ENCODE peak calls at places on chromosomes 11 and 22, in nine cellular contexts. V, N, R, T, Q, U, D, B and Z are unnamed samples. For H3K4me1, the result is how much of the 10 kb centered on the place peaks cover.

GRCh38 chr22:23709107-23709506 is 18.3 kb downstream of the RGL4 start:
- DNase-seq in R (no peak), V (no peak), Q (no peak), N (no peak), T (no peak), D (no peak), B (no peak), U (no peak), Z (no peak)

GRCh38 chr11:13679768-13680167 is 11.3 kb downstream of the FAR1 start:
- DNase-seq in T (no peak), B (no peak), R (no peak), N (no peak), U (no peak), Q (no peak), D (no peak), V (no peak), Z (no peak)

GRCh38 chr11:130223291-130223971 is 63.8 kb downstream of the ST14 start:
- DNase-seq in D (no peak), U (no peak), V (no peak), R (no peak), Q (no peak), T (no peak), N (no peak), B (no peak), Z (no peak)

GRCh38 chr11:44789466-44789865 is 62.7 kb downstream of the TSPAN18 start:
- DNase-seq in V (no peak), D (no peak), R (no peak), N (no peak), B (no peak), T (no peak), U (no peak), Q (no peak), Z (no peak)

GRCh38 chr11:126341760-126342161 is 13.7 kb upstream of the ST3GAL4 start:
- DNase-seq in R (no peak), T (no peak), U (no peak), V (no peak), N (no peak), B (no peak), D (no peak), Q (no peak), Z (no peak)

GRCh38 chr11:73113426-73113825 is 28.7 kb downstream of the FCHSD2 start:
- DNase-seq in R (no peak), D (no peak), Q (no peak), U (no peak), V (no peak), T (no peak), N (no peak), B (no peak), Z (no peak)

GRCh38 chr22:24367841-24368240 is 59.6 kb upstream of the ADORA2A start:
- DNase-seq in T (no peak), V (no peak), R (no peak), D (no peak), Q (no peak), B (no peak), U (no peak), N (no peak), Z (no peak)

GRCh38 chr11:8102296-8102915 is 21.4 kb downstream of the TUB start:
- DNase-seq in D (no peak), N (no peak), Q (no peak), T (no peak), R (no peak), B (no peak), U (no peak), V (no peak), Z (no peak)

GRCh38 chr22:47734511-47734910 is 972.1 kb downstream of the TBC1D22A start:
- DNase-seq in T (no peak), Q (no peak), U (no peak), V (no peak), R (no peak), B (no peak), D (no peak), N (no peak), Z (no peak)

GRCh38 chr22:25508161-25508560 is 56.3 kb upstream of the GRK3 start:
- DNase-seq in U (no peak), D (no peak), B (no peak), R (no peak), T (no peak), Q (no peak), V (no peak), N (no peak), Z (no peak)

GRCh38 chr11:84476581-84476980 is 1150.6 kb downstream of the DLG2 start:
- DNase-seq in Q (no peak), N (no peak), R (no peak), U (no peak), V (no peak), B (no peak), T (peak), D (no peak), Z (no peak)

GRCh38 chr11:16178273-16178672 is 178.1 kb downstream of the SOX6 start:
- DNase-seq in U (no peak), Q (no peak), B (no peak), R (no peak), N (no peak), T (no peak), D (no peak), V (no peak), Z (no peak)

GRCh38 chr11:890794-891600 is 19.6 kb downstream of the CHID1 start:
- DNase-seq in N (no peak), R (no peak), Q (no peak), D (no peak), B (no peak), T (peak), V (no peak), U (no peak), Z (no peak)

GRCh38 chr22:37448521-37449150 is 21.4 kb upstream of the ELFN2 start:
- DNase-seq in B (no peak), R (no peak), T (no peak), Q (no peak), U (no peak), D (no peak), N (no peak), V (no peak), Z (no peak)

GRCh38 chr11:57493507-57494503 is 21.7 kb downstream of the SLC43A1 start:
- DNase-seq in T (peak), V (peak), Q (peak), U (peak), N (no peak), B (peak), D (peak), R (peak), Z (no peak)

GRCh38 chr11:29272019-29272654 is 744.7 kb downstream of the KCNA4 start:
- DNase-seq in B (no peak), T (no peak), R (no peak), N (no peak), U (no peak), Q (no peak), D (no peak), V (peak), Z (no peak)

GRCh38 chr22:43995057-43995685 is 28.9 kb upstream of the PARVB start:
- DNase-seq in R (no peak), Q (no peak), B (no peak), V (no peak), T (no peak), D (no peak), U (no peak), N (no peak), Z (no peak)
- H3K4me3 ChIP-seq in R (no peak), Q (no peak), B (no peak), V (no peak), T (no peak), D (peak), U (no peak), N (no peak), Z (no peak)

DNA sequence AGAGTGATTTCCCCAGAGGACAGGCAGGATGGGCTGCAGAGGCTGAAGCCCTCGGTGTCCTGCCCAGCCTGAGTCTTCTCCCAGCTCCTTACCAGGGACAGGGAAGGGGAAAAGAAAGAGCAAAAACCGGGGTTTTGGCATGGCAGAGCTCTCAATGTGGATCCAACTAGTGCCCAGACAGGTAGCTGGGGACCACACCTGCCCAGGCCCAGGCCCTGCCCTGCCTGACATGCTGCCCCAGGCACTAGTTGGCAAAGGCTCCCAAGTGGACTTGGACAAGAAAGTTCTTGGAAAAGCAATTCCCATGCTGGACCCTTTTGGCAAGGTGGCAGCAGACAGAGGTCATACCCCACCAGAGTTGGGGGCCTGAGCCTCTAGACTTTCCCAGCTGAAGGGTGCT is 31.1 kb downstream of the NECTIN1 start:
- DNase-seq in R (no peak), U (no peak), T (no peak), V (no peak), B (no peak), D (no peak), Q (no peak), N (no peak), Z (no peak)
- H3K4me1 ChIP-seq in R (under half), U (half or more), T (half or more), V (under half), B (under half), D (under half), Q (under half), N (under half), Z (under half)

DNA sequence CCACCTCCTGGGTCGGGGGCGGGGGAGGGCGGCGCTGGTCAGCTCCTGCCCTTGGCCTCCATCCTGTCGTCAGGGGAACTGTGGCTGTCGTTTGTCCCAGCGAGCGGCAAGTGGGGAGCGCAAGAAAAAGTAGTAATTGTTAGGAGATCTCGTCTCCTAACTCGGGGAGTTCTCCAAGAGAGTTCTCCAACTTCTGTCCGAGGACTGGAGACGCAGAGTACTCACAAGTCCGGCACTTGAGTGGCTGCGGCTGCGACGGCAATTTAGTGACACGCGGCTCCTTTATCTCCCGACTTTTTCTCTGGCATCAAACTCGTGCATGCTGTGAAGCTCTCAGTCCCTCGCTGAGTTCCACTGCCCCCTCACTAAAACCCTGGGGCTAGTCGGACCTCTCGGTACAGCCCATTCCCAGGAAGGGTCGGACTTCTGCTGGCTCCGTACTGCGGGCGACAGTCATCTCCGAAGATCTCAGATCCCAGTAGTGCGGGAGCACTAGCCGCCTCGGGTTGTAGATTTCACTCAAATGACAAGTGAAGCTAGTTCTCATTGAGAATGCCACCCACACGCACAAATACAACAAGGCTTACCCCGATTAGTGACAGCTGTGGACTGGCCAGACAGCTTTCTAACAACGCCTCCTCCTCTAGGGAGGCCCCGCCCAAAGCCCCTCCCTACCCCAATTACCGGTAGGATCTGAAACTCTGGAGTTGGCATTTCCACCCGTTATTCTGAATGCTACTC is at the start of gene PGR:
- DNase-seq in T (peak), N (peak), D (no peak), B (peak), U (peak), R (peak), V (no peak), Q (peak), Z (peak)
- H3K4me3 ChIP-seq in T (peak), N (peak), D (no peak), B (no peak), U (peak), R (no peak), V (peak), Q (peak), Z (peak)

GRCh38 chr11:69007978-69008381 is 5.1 kb downstream of the MRGPRF start:
- DNase-seq in B (no peak), Q (peak), V (peak), N (peak), U (no peak), T (no peak), R (no peak), D (no peak), Z (no peak)
- H3K4me1 ChIP-seq in B (under half), Q (under half), V (under half), N (half or more), U (half or more), T (under half), R (under half), D (under half), Z (under half)

DNA sequence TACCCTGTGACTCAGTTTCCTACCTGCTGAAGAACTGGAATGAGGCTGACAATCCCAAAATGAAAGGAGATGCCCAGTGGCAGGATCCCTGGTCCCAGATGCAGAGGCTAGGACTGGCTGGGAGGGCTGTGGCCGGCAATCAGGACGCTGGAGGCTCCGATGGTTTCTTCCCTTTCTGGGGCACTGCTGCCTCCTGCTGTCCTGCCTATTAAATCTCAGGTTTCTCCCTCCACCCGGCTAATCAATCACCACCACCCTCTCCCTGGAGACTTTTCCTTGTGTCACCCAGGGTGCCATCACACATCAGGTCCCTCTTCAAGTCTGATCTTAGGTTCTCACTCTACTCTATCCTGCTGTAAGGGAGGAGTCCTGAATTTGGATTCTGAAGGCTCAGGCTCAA is 82.6 kb downstream of the RCN1 start:
- DNase-seq in D (no peak), Q (peak), B (peak), N (peak), U (peak), R (peak), V (peak), T (peak), Z (no peak)
- H3K4me3 ChIP-seq in D (no peak), Q (peak), B (no peak), N (peak), U (peak), R (no peak), V (no peak), T (no peak), Z (peak)